ENCODE peak calls at places on chromosomes 1 and 21, in five cellular contexts. One of them, this sample, is unnamed.

GRCh38 chr1:155961937-155962336 is 16.4 kb downstream of the ARHGEF2 start:
- DNase-seq in K562: no peak
- DNase-seq in H1: no peak
- DNase-seq in GM12878: no peak
- DNase-seq in HepG2: no peak
- DNase-seq in this sample: no peak

GRCh38 chr1:66269222-66269621 is 264.7 kb upstream of the SGIP1 start:
- DNase-seq in K562: no peak
- DNase-seq in H1: no peak
- DNase-seq in GM12878: no peak
- DNase-seq in HepG2: no peak
- DNase-seq in this sample: no peak

GRCh38 chr1:41618066-41618825 is 133.8 kb upstream of the EDN2 start:
- DNase-seq in K562: no peak
- DNase-seq in H1: no peak
- DNase-seq in GM12878: no peak
- DNase-seq in HepG2: no peak
- DNase-seq in this sample: no peak

GRCh38 chr1:232923739-232924386 is 26.5 kb upstream of the NTPCR start:
- DNase-seq in K562: no peak
- DNase-seq in H1: no peak
- DNase-seq in GM12878: peak; percentile 39
- DNase-seq in HepG2: no peak
- DNase-seq in this sample: no peak

GRCh38 chr1:10696977-10697376 is 99.5 kb downstream of the CASZ1 start:
- DNase-seq in K562: peak; percentile 41
- DNase-seq in H1: no peak
- DNase-seq in GM12878: no peak
- DNase-seq in HepG2: no peak
- DNase-seq in this sample: no peak

GRCh38 chr1:93629101-93630059 is 52.3 kb downstream of the BCAR3 start:
- DNase-seq in K562: peak; percentile 71
- DNase-seq in H1: no peak
- DNase-seq in GM12878: peak; percentile 28
- DNase-seq in HepG2: peak; percentile 65
- DNase-seq in this sample: peak; percentile 53

GRCh38 chr21:25369524-25370300 is 237.6 kb downstream of the MRPL39 start:
- DNase-seq in K562: no peak
- DNase-seq in H1: no peak
- DNase-seq in GM12878: no peak
- DNase-seq in HepG2: no peak
- DNase-seq in this sample: no peak

GRCh38 chr1:173383341-173383740 is 93.8 kb upstream of the PRDX6 start:
- DNase-seq in K562: no peak
- DNase-seq in H1: no peak
- DNase-seq in GM12878: no peak
- DNase-seq in HepG2: no peak
- DNase-seq in this sample: no peak

GRCh38 chr1:187313115-187313514 is 484.4 kb downstream of the PLA2G4A start:
- DNase-seq in K562: no peak
- DNase-seq in H1: no peak
- DNase-seq in GM12878: no peak
- DNase-seq in HepG2: no peak
- DNase-seq in this sample: no peak

GRCh38 chr1:203593723-203594122 is 32.9 kb upstream of the ATP2B4 start:
- DNase-seq in K562: peak; percentile 42
- DNase-seq in H1: no peak
- DNase-seq in GM12878: no peak
- DNase-seq in HepG2: no peak
- DNase-seq in this sample: no peak

GRCh38 chr1:43225168-43225567 is 44.6 kb upstream of the TMEM125 start:
- DNase-seq in K562: peak; percentile 25
- DNase-seq in H1: no peak
- DNase-seq in GM12878: no peak
- DNase-seq in HepG2: no peak
- DNase-seq in this sample: no peak

GRCh38 chr1:197510691-197511378 is 242.8 kb downstream of the CRB1 start:
- DNase-seq in K562: no peak
- DNase-seq in H1: no peak
- DNase-seq in GM12878: no peak
- DNase-seq in HepG2: no peak
- DNase-seq in this sample: no peak

GRCh38 chr1:27689423-27690173 is 17.6 kb upstream of the IFI6 start:
- DNase-seq in K562: no peak
- DNase-seq in H1: no peak
- DNase-seq in GM12878: peak; percentile 60
- DNase-seq in HepG2: no peak
- DNase-seq in this sample: no peak

GRCh38 chr1:35122311-35122710 is 43.1 kb downstream of the ZMYM1 start:
- DNase-seq in K562: no peak
- DNase-seq in H1: no peak
- DNase-seq in GM12878: no peak
- DNase-seq in HepG2: no peak
- DNase-seq in this sample: no peak

GRCh38 chr1:20174937-20175666 is 10.8 kb upstream of the UBXN10 start:
- DNase-seq in K562: no peak
- DNase-seq in H1: no peak
- DNase-seq in GM12878: no peak
- DNase-seq in HepG2: no peak
- DNase-seq in this sample: no peak

GRCh38 chr1:183029591-183030000 is 6.4 kb downstream of the LAMC1 start:
- DNase-seq in K562: no peak
- DNase-seq in H1: no peak
- DNase-seq in GM12878: no peak
- DNase-seq in HepG2: peak; percentile 72
- DNase-seq in this sample: no peak

GRCh38 chr1:117166076-117166475 is 44.5 kb upstream of the TRIM45 start:
- DNase-seq in K562: no peak
- DNase-seq in H1: no peak
- DNase-seq in GM12878: no peak
- DNase-seq in HepG2: no peak
- DNase-seq in this sample: no peak

GRCh38 chr1:247146671-247147070 is 25.1 kb downstream of the ZNF124 start:
- DNase-seq in K562: peak; percentile 28
- DNase-seq in H1: peak; percentile 19
- DNase-seq in GM12878: no peak
- DNase-seq in HepG2: peak; percentile 20
- DNase-seq in this sample: peak; percentile 20

GRCh38 chr1:28640766-28641165 is 2.1 kb downstream of the TAF12 start:
- DNase-seq in K562: peak; percentile 64
- DNase-seq in H1: no peak
- DNase-seq in GM12878: no peak
- DNase-seq in HepG2: peak; percentile 50
- DNase-seq in this sample: no peak

GRCh38 chr1:39981385-39981784 is 26.4 kb downstream of the MFSD2A start:
- DNase-seq in K562: no peak
- DNase-seq in H1: no peak
- DNase-seq in GM12878: no peak
- DNase-seq in HepG2: no peak
- DNase-seq in this sample: no peak

GRCh38 chr1:185846672-185847440 is 112.7 kb downstream of the HMCN1 start:
- DNase-seq in K562: no peak
- DNase-seq in H1: no peak
- DNase-seq in GM12878: no peak
- DNase-seq in HepG2: no peak
- DNase-seq in this sample: no peak

GRCh38 chr1:14561014-14561693 is 37.3 kb upstream of the KAZN start:
- DNase-seq in K562: no peak
- DNase-seq in H1: no peak
- DNase-seq in GM12878: no peak
- DNase-seq in HepG2: no peak
- DNase-seq in this sample: no peak

GRCh38 chr1:112239953-112240352 is 156.1 kb upstream of the CTTNBP2NL start:
- DNase-seq in K562: no peak
- DNase-seq in H1: no peak
- DNase-seq in GM12878: no peak
- DNase-seq in HepG2: no peak
- DNase-seq in this sample: no peak

GRCh38 chr1:93692983-93693591 is 11.4 kb upstream of the BCAR3 start:
- DNase-seq in K562: no peak
- DNase-seq in H1: no peak
- DNase-seq in GM12878: peak; percentile 63
- DNase-seq in HepG2: peak; percentile 27
- DNase-seq in this sample: no peak

GRCh38 chr1:184422490-184423233 is 35.8 kb downstream of the C1orf21 start:
- DNase-seq in K562: no peak
- DNase-seq in H1: no peak
- DNase-seq in GM12878: no peak
- DNase-seq in HepG2: no peak
- DNase-seq in this sample: no peak

GRCh38 chr1:162007485-162007884 is 16.2 kb downstream of the OLFML2B start:
- DNase-seq in K562: no peak
- DNase-seq in H1: no peak
- DNase-seq in GM12878: no peak
- DNase-seq in HepG2: no peak
- DNase-seq in this sample: no peak

GRCh38 chr1:51329443-51330325 is 678 bp downstream of the TTC39A start:
- DNase-seq in K562: no peak
- DNase-seq in H1: no peak
- DNase-seq in GM12878: no peak
- DNase-seq in HepG2: no peak
- DNase-seq in this sample: peak; percentile 33

GRCh38 chr1:26530898-26531598 is 1.5 kb downstream of the RPS6KA1 start:
- DNase-seq in K562: peak; percentile 75
- DNase-seq in H1: peak; percentile 82
- DNase-seq in GM12878: no peak
- DNase-seq in HepG2: peak; percentile 87
- DNase-seq in this sample: peak; percentile 51

GRCh38 chr1:39671433-39671792 is 494 bp downstream of the NT5C1A start:
- DNase-seq in K562: no peak
- DNase-seq in H1: no peak
- DNase-seq in GM12878: no peak
- DNase-seq in HepG2: no peak
- DNase-seq in this sample: peak; percentile 85

GRCh38 chr21:33058468-33059318 is 11.2 kb upstream of the OLIG1 start:
- DNase-seq in K562: no peak
- DNase-seq in H1: no peak
- DNase-seq in GM12878: no peak
- DNase-seq in HepG2: no peak
- DNase-seq in this sample: no peak

GRCh38 chr1:232952514-232953175 is 2.2 kb downstream of the NTPCR start:
- DNase-seq in K562: peak; percentile 71
- DNase-seq in H1: peak; percentile 61
- DNase-seq in GM12878: peak; percentile 28
- DNase-seq in HepG2: peak; percentile 51
- DNase-seq in this sample: peak; percentile 66

GRCh38 chr1:52994658-52995057 is 67.4 kb upstream of the PODN start:
- DNase-seq in K562: no peak
- DNase-seq in H1: no peak
- DNase-seq in GM12878: no peak
- DNase-seq in HepG2: no peak
- DNase-seq in this sample: no peak

GRCh38 chr1:20185834-20186782 is at the start of the genes PLA2G2C and UBXN10:
- DNase-seq in K562: peak; percentile 96
- DNase-seq in H1: no peak
- DNase-seq in GM12878: no peak
- DNase-seq in HepG2: peak; percentile 13
- DNase-seq in this sample: peak; percentile 61

GRCh38 chr21:21200103-21200938 is 202.1 kb downstream of the NCAM2 start:
- DNase-seq in K562: peak; percentile 96
- DNase-seq in H1: no peak
- DNase-seq in GM12878: no peak
- DNase-seq in HepG2: no peak
- DNase-seq in this sample: no peak

DNA sequence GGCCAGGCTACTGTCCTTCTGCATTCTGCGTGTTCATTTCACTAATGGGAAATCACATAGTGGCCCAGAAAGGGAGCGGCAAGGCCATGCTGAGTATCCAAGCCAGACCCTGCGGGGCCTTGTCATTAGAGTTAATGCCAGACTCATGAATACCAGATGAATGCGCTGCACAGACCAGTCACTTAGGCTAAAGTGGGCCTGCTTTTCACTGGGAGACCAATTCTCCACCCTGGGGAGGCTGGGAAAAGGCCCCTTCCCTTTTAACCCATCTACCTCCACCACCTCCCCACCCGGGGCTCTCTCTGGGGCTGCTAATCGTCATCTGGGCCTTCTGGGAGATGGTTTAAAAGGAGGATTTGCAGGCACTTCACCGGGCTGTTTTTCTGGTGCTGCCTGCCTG is 17.1 kb upstream of the GRIK3 start:
- DNase-seq in K562: no peak
- DNase-seq in H1: no peak
- DNase-seq in GM12878: no peak
- DNase-seq in HepG2: no peak
- DNase-seq in this sample: peak; percentile 70
- TF ChIP-seq GABPA in K562: no peak
- TF ChIP-seq GABPA in H1: no peak
- TF ChIP-seq GABPA in GM12878: no peak
- TF ChIP-seq GABPA in HepG2: no peak
- TF ChIP-seq GABPA in this sample: no peak

GRCh38 chr1:67937651-67938050 is 104.4 kb upstream of the GNG12 start:
- DNase-seq in K562: no peak
- DNase-seq in H1: no peak
- DNase-seq in GM12878: no peak
- DNase-seq in HepG2: no peak
- DNase-seq in this sample: no peak
- TF ChIP-seq RAD21 in K562: no peak
- TF ChIP-seq RAD21 in H1: no peak
- TF ChIP-seq RAD21 in GM12878: no peak
- TF ChIP-seq RAD21 in HepG2: no peak
- TF ChIP-seq RAD21 in this sample: no peak

DNA sequence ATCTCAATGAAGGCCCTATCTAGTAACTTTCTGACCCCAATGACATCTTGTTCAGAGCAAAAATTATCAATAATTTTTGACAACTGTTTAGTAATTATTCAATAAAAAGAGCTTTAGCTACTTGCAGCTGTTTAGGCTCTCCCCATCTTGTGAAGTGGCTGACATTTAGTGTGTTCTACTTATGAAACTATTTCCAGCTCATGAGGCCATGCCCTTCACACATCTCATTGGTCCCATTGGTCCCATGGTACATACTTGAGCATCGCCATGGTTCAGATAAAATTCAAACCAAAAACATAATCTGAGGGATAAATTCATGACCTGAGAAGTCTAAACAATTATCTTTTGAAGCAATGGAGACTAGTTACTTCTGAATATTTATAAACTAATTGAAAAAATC is 24.2 kb downstream of the SPRTN start:
- DNase-seq in K562: no peak
- DNase-seq in H1: no peak
- DNase-seq in GM12878: no peak
- DNase-seq in HepG2: no peak
- DNase-seq in this sample: no peak
- TF ChIP-seq GABPA in K562: no peak
- TF ChIP-seq GABPA in H1: no peak
- TF ChIP-seq GABPA in GM12878: no peak
- TF ChIP-seq GABPA in HepG2: no peak
- TF ChIP-seq GABPA in this sample: no peak

DNA sequence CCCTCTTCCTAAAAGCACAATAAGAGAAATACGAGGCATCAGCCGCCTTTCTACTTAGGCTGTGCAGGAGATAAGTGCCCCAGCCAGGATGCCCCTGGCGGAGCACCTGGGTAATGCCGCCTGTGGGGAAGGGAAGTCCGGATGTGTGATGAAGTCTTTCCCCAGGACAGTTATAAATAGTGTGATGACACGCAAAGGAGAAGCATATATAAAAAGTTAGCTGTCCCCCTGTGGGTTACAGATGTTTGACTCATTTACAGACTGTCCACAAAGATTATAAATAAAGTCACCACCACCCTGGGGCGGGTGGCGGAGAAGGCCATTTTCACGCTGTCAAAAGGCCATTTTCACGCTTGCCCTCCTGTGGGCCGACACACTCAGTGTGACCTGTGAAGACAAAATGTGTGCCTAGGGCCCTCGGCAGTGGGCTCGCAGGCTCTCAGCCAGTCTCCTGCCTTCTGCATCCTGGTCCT is 6.3 kb downstream of the KCNN3 start:
- DNase-seq in K562: peak; percentile 81
- DNase-seq in H1: no peak
- DNase-seq in GM12878: peak; percentile 85
- DNase-seq in HepG2: peak; percentile 34
- DNase-seq in this sample: peak; percentile 53
- TF ChIP-seq RAD21 in K562: peak; percentile 48
- TF ChIP-seq RAD21 in H1: peak; percentile 62
- TF ChIP-seq RAD21 in GM12878: peak; percentile 70
- TF ChIP-seq RAD21 in HepG2: no peak
- TF ChIP-seq RAD21 in this sample: peak; percentile 5